ENCODE peak calls at places on chromosomes 3 and 15, in seven cellular contexts. G, O, F, C, N, D and V are unnamed samples.
A peak's percentile ranks its signal among the peaks of the same experiment; 100 is the strongest.

GRCh38 chr3:17730318-17730967 is 12.0 kb downstream of the TBC1D5 start:
- DNase-seq in G (no peak), O (peak; percentile 64), F (no peak), C (no peak), N (no peak), D (peak; percentile 49), V (no peak)

GRCh38 chr15:49902791-49903481 is 216.1 kb downstream of the ATP8B4 start:
- DNase-seq in G (no peak), O (no peak), F (no peak), C (no peak), N (no peak), D (peak; percentile 66), V (no peak)

GRCh38 chr15:25775317-25775912 is 87.7 kb downstream of the ATP10A start:
- DNase-seq in G (no peak), O (peak; percentile 85), F (no peak), C (peak; percentile 53), N (no peak), D (peak; percentile 82), V (no peak)

GRCh38 chr3:196969001-196969659 is 497 bp upstream of the PIGZ start:
- DNase-seq in G (no peak), O (no peak), F (no peak), C (no peak), N (no peak), D (no peak), V (no peak)

GRCh38 chr3:57545636-57546268 is 1.6 kb upstream of the DNAH12 start:
- DNase-seq in G (no peak), O (peak; percentile 35), F (no peak), C (no peak), N (no peak), D (no peak), V (peak; percentile 24)

GRCh38 chr15:63402498-63403253 is 21.0 kb upstream of the CA12 start:
- DNase-seq in G (no peak), O (no peak), F (no peak), C (no peak), N (no peak), D (peak; percentile 57), V (no peak)

GRCh38 chr3:183015185-183015584 is 34.8 kb upstream of the DCUN1D1 start:
- DNase-seq in G (no peak), O (no peak), F (no peak), C (no peak), N (no peak), D (no peak), V (no peak)

GRCh38 chr3:18127864-18128185 is 297.3 kb downstream of the SATB1 start:
- DNase-seq in G (no peak), O (no peak), F (no peak), C (no peak), N (no peak), D (no peak), V (no peak)

GRCh38 chr3:13231781-13232515 is 158.7 kb upstream of the IQSEC1 start:
- DNase-seq in G (no peak), O (no peak), F (no peak), C (no peak), N (no peak), D (no peak), V (no peak)

GRCh38 chr3:194691481-194692281 is 6.0 kb downstream of the FAM43A start:
- DNase-seq in G (no peak), O (no peak), F (no peak), C (no peak), N (no peak), D (no peak), V (no peak)

GRCh38 chr15:72135719-72136118 is 17.5 kb downstream of the SENP8 start:
- DNase-seq in G (no peak), O (no peak), F (no peak), C (no peak), N (no peak), D (peak; percentile 29), V (no peak)

GRCh38 chr3:198021320-198021719 is 61.3 kb downstream of the LMLN start:
- DNase-seq in G (no peak), O (no peak), F (no peak), C (no peak), N (no peak), D (no peak), V (no peak)

GRCh38 chr15:56719774-56720555 is 13.3 kb downstream of the ZNF280D start:
- DNase-seq in G (no peak), O (no peak), F (no peak), C (no peak), N (no peak), D (no peak), V (no peak)

GRCh38 chr3:36776436-36776835 is 12.1 kb upstream of the DCLK3 start:
- DNase-seq in G (no peak), O (no peak), F (no peak), C (no peak), N (no peak), D (no peak), V (no peak)

GRCh38 chr15:84684092-84684491 is 26.1 kb upstream of the NMB start:
- DNase-seq in G (no peak), O (no peak), F (no peak), C (no peak), N (no peak), D (peak; percentile 53), V (no peak)

GRCh38 chr3:45978348-45978747 is 17.3 kb downstream of the FYCO1 start:
- DNase-seq in G (peak; percentile 81), O (no peak), F (no peak), C (no peak), N (no peak), D (no peak), V (no peak)

GRCh38 chr3:14402304-14402811 is at the start of gene SLC6A6:
- DNase-seq in G (peak; percentile 93), O (peak; percentile 96), F (peak; percentile 94), C (peak; percentile 94), N (peak; percentile 87), D (peak; percentile 93), V (peak; percentile 96)
- TF ChIP-seq POLR2A in G (no peak), O (no peak), F (peak; percentile 28), C (peak; percentile 20), N (peak; percentile 93), D (peak; percentile 87), V (no peak)

DNA sequence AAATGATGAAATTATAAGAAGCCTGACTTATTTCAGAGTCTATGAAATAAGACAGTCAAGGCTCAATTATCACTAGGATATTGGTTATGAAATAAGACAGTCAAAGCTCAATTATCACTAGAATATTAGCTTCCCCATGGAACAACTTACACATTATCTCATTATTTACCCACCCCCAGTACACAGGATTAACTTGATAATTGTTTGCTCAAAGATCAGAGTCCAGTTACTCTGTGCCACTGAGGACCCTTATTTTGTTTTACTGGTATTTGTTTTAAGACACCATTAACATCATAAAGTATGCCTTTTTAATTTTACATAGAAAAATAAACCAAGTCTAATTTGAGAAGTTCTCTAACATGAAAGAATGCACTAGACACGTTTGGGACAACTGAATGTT is 225.4 kb downstream of the SI start:
- DNase-seq in G (no peak), O (no peak), F (no peak), C (no peak), N (no peak), D (no peak), V (no peak)
- TF ChIP-seq POLR2A in G (no peak), O (no peak), F (no peak), C (no peak), N (no peak), D (no peak), V (no peak)

GRCh38 chr3:184561329-184562145 is at the start of gene EPHB3:
- DNase-seq in G (peak; percentile 99), O (peak; percentile 100), F (peak; percentile 99), C (peak; percentile 100), N (peak; percentile 99), D (peak; percentile 99), V (peak; percentile 100)
- TF ChIP-seq POLR2A in G (peak; percentile 90), O (peak; percentile 76), F (peak; percentile 96), C (peak; percentile 99), N (peak; percentile 46), D (peak; percentile 83), V (peak; percentile 90)

DNA sequence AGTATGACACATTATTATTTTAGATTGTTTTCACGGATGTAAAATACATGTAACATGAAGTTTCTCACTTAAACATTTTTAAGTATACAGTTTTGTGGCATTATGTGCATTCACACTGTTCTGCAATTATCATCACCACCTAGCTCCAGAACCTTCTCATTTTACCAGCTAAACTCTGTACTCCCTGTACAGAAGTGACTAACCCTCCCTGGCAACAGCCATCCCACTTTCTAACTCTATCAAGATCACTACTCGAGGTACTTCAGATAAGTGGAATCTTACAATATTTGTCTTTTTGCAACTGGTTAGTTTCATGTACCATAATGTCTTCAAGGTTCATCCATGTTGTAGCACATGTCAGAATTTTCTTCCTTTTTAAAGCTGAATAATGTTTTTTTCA is 116.3 kb upstream of the IGF1R start:
- DNase-seq in G (no peak), O (no peak), F (no peak), C (no peak), N (no peak), D (no peak), V (no peak)
- TF ChIP-seq POLR2A in G (no peak), O (no peak), F (no peak), C (no peak), N (no peak), D (no peak), V (no peak)

GRCh38 chr15:41627204-41627603 is 33.0 kb upstream of the MGA start:
- DNase-seq in G (no peak), O (no peak), F (no peak), C (no peak), N (no peak), D (no peak), V (no peak)

GRCh38 chr15:41620536-41621199 is 39.5 kb upstream of the MGA start:
- DNase-seq in G (no peak), O (no peak), F (no peak), C (no peak), N (no peak), D (no peak), V (no peak)

GRCh38 chr15:41622901-41623300 is 37.3 kb upstream of the MGA start:
- DNase-seq in G (no peak), O (no peak), F (no peak), C (no peak), N (no peak), D (no peak), V (no peak)

DNA sequence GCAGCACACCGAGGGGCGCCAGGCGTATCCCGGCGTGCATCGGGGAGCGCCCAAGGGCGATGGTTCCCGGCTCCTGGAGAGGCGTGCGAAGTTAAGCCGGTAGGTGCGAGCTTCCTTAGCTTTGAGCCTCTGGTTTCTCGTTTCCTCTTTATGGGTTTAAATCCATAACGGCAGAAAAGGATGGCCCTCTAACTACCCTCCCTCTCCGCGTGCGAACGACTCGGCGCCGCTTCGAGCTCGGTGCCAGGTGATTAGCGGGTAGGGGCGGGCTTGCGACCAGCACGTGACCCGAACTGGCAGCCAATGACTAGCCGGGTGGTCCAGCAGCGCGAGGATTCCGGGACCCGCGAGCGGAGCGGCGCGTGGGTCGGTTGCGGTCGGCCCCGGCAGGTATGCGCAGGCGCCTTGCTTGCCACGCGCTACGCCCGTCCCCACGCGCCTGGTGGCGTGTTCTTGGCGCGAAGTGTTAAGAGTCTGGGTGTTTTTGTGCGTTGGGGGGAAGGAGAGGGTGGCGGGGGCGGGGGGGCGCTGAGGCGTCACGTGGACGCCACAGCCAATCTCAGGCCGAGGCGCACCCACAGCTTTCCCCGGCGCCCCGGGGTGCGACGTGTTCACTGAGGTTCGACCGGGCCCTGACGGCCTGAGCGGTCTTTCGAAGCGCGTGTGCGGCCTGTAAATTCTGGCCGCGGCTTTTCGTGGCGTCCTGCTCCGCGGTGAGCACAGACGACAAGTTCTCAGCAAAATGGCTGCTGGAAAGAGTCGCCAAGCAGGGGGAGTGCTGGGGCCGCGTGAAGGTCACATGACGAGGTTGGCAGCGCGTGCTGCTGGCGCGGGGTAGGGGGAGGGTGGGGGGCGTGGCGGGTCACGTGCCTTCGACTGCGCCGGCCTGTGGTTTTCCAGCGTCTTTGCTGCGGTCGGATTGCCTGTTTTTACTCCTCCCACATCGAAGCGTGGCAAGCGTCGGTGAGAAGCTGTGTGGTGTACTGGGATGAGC is 38.7 kb upstream of the MGA start:
- DNase-seq in G (peak; percentile 79), O (peak; percentile 82), F (peak; percentile 38), C (peak; percentile 84), N (peak; percentile 60), D (peak; percentile 77), V (peak; percentile 91)
- TF ChIP-seq POLR2A in G (no peak), O (no peak), F (no peak), C (no peak), N (peak; percentile 52), D (no peak), V (peak; percentile 73)